ENCODE peak calls at places on chromosomes 7 and 10, in seven cellular contexts. H is CD8-positive, alpha-beta T cell; T is astrocyte of the spinal cord; I is GM23338; B is AG04450; X is A549; A is AG04449. W is an unnamed sample.
A peak's percentile ranks its signal among the peaks of the same experiment; 100 is the strongest.

GRCh38 chr10:75825656-75826055 is 394.2 kb downstream of the LRMDA start:
- DNase-seq in H (no peak), T (no peak), I (no peak), B (no peak), X (no peak), A (no peak), W (no peak)

GRCh38 chr10:81871558-81871957 is 3.4 kb upstream of the NRG3 start:
- DNase-seq in H (no peak), T (no peak), I (no peak), B (no peak), X (no peak), A (no peak), W (no peak)

GRCh38 chr10:123974406-123974805 is 82.8 kb upstream of the CPXM2 start:
- DNase-seq in H (no peak), T (peak; percentile 39), I (no peak), B (no peak), X (no peak), A (no peak), W (peak; percentile 22)

GRCh38 chr10:129122846-129123245 is 344.2 kb upstream of the MGMT start:
- DNase-seq in H (no peak), T (no peak), I (no peak), B (no peak), X (no peak), A (no peak), W (no peak)

GRCh38 chr10:990808-991207 is 2.6 kb downstream of the GTPBP4 start:
- DNase-seq in H (no peak), T (no peak), I (no peak), B (no peak), X (no peak), A (no peak), W (no peak)

GRCh38 chr10:3090388-3090787 is 23.0 kb downstream of the PFKP start:
- DNase-seq in H (no peak), T (no peak), I (no peak), B (no peak), X (no peak), A (no peak), W (no peak)

GRCh38 chr7:132869166-132869861 is 212.6 kb downstream of the CHCHD3 start:
- DNase-seq in H (no peak), T (no peak), I (no peak), B (no peak), X (no peak), A (no peak), W (peak; percentile 27)

GRCh38 chr7:149736478-149737360 is 36.7 kb downstream of the ZNF467 start:
- DNase-seq in H (no peak), T (peak; percentile 8), I (no peak), B (no peak), X (no peak), A (no peak), W (no peak)

GRCh38 chr7:5375925-5376324 is 47.7 kb downstream of the TNRC18 start:
- DNase-seq in H (peak; percentile 12), T (no peak), I (no peak), B (no peak), X (no peak), A (no peak), W (no peak)

GRCh38 chr10:13928362-13928921 is 341.7 kb downstream of the PRPF18 start:
- DNase-seq in H (no peak), T (no peak), I (no peak), B (no peak), X (no peak), A (no peak), W (no peak)

GRCh38 chr10:23974886-23975830 is 233.8 kb upstream of the KIAA1217 start:
- DNase-seq in H (no peak), T (no peak), I (no peak), B (no peak), X (no peak), A (no peak), W (no peak)

GRCh38 chr10:73797324-73798025 is 12.1 kb downstream of the ZSWIM8 start:
- DNase-seq in H (no peak), T (no peak), I (no peak), B (no peak), X (no peak), A (no peak), W (no peak)

GRCh38 chr10:51524041-51524440 is 175.4 kb downstream of the CSTF2T start:
- DNase-seq in H (no peak), T (no peak), I (no peak), B (peak; percentile 11), X (no peak), A (no peak), W (peak; percentile 61)

GRCh38 chr7:6291531-6291930 is 19.1 kb upstream of the CYTH3 start:
- DNase-seq in H (no peak), T (no peak), I (no peak), B (no peak), X (no peak), A (no peak), W (no peak)

GRCh38 chr7:51162724-51163329 is 153.8 kb downstream of the COBL start:
- DNase-seq in H (peak; percentile 63), T (peak; percentile 84), I (peak; percentile 95), B (peak; percentile 26), X (peak; percentile 41), A (peak; percentile 47), W (peak; percentile 78)

GRCh38 chr7:105647591-105647990 is 66.3 kb upstream of the EFCAB10 start:
- DNase-seq in H (no peak), T (no peak), I (no peak), B (no peak), X (no peak), A (no peak), W (no peak)

DNA sequence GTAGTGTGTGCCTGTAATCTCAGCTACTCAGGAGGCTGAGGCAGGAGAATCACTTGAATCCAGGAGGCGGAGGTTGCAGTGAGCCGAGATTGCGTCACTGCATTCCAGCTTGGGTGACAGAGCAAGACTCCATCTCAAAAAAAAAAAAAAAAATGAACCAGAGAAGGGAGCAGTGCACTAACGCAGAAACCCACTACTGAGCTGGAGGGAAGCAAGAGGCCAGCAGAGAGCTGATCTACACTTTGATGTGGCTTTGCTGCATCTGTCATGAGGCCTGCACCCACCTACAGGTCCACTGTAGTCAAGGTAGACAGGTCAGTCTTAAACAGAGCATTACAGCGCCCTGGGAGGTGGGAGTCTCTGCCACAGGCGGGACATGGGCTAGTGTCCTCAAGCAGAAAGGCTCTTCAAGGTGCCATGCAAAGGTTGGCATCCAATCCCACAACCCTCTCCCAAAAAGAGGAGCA is 30.0 kb downstream of the MAT1A start:
- DNase-seq in H (no peak), T (no peak), I (no peak), B (no peak), X (no peak), A (no peak), W (peak; percentile 12)
- TF ChIP-seq CTCF in H (no peak), T (no peak), I (no peak), B (no peak), X (no peak), A (no peak), W (no peak)

GRCh38 chr10:109915566-109915965 is 7.7 kb downstream of the XPNPEP1 start:
- DNase-seq in H (no peak), T (no peak), I (no peak), B (no peak), X (no peak), A (no peak), W (no peak)
- H3K4me3 ChIP-seq in H (no peak overlapping the region), T (no peak overlapping the region), I (no peak overlapping the region), B (no peak overlapping the region), X (no peak overlapping the region), A (no peak overlapping the region), W (no peak overlapping the region)

GRCh38 chr10:83167081-83167480 is 972.2 kb upstream of the GHITM start:
- DNase-seq in H (no peak), T (no peak), I (no peak), B (no peak), X (no peak), A (no peak), W (no peak)

GRCh38 chr10:83165164-83165563 is 974.1 kb upstream of the GHITM start:
- DNase-seq in H (no peak), T (no peak), I (no peak), B (no peak), X (no peak), A (no peak), W (no peak)

GRCh38 chr10:83164134-83164533 is 975.2 kb upstream of the GHITM start:
- DNase-seq in H (no peak), T (no peak), I (no peak), B (no peak), X (no peak), A (no peak), W (no peak)

DNA sequence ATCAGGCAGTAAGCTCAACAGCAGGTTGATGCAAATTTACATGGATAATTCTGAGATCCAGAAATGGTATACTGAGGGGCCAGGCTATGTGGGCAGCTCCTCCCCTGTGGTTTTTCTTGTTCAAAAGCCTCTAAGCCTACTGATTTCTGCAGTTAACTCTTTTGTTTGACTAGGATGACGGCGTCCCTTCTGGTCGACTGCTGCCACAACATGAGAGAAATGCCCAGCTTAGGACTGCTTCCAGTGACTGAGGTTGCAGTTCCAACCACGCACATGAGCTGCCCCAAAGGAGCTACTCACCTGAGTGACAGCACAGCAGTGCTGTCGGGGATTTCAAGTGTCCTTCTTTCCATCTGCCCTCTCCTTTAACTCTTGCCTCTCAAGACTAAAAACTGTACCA is 973.0 kb upstream of the GHITM start:
- DNase-seq in H (no peak), T (no peak), I (peak; percentile 75), B (no peak), X (no peak), A (no peak), W (no peak)
- TF ChIP-seq CTCF in H (no peak), T (peak; percentile 20), I (peak; percentile 56), B (no peak), X (no peak), A (no peak), W (no peak)

DNA sequence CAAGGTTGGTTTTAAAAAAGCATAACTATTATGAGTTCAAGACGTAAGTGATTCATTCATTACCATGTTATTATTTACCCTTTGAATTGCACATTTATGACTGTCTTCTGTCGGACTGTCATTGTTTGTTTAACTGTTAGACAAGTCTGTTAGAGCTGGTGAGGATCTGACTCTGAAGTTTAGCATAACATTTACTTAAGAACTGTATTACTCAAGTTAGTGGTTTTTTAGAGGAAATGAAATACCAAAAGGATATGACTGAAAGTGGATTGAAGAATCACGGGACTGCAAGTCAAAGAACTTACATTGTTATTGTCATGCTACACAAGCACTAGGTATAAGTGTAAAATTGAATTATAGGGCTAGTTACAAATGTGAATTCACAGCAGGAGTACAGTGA is 2.2 kb downstream of the CSGALNACT2 start:
- DNase-seq in H (no peak), T (peak; percentile 89), I (no peak), B (peak; percentile 73), X (peak; percentile 45), A (peak; percentile 85), W (peak; percentile 82)
- H3K4me3 ChIP-seq in H (peak overlapping the region; percentile 76), T (no peak overlapping the region), I (no peak overlapping the region), B (no peak overlapping the region), X (peak overlapping the region; percentile 70), A (no peak overlapping the region), W (no peak overlapping the region)

DNA sequence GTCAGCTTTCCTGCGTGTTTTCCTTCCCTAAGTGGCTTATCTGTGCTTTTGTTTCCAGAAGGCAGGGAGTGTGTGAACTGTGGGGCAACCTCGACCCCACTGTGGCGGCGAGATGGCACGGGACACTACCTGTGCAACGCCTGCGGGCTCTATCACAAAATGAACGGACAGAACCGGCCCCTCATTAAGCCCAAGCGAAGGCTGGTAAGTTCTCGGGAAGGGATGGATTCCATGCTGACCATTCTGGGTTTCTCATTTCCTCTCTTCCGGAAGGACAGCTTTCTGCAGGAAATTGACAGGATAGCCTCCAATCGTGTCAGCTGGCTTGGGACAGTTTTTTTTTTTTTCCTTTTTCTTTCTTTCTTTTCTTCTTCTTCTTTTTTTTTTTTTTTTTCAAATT is 9.4 kb downstream of the GATA3 start:
- DNase-seq in H (no peak), T (no peak), I (peak; percentile 47), B (no peak), X (no peak), A (no peak), W (no peak)
- TF ChIP-seq CTCF in H (no peak), T (no peak), I (no peak), B (no peak), X (no peak), A (no peak), W (no peak)

W was measured in AG10803.